ENCODE peak calls at places on chromosomes 6 and 20, in ten cellular contexts. One of them, this sample, is unnamed.
A peak's percentile ranks its signal among the peaks of the same experiment; 100 is the strongest.

GRCh38 chr6:125192610-125192930 is 39.0 kb downstream of the TPD52L1 start:
- DNase-seq in heart left ventricle: no peak
- DNase-seq in lower leg skin: no peak
- DNase-seq in tibial nerve: no peak
- DNase-seq in uterus: no peak
- DNase-seq in body of pancreas: no peak
- DNase-seq in suprapubic skin: no peak
- DNase-seq in IMR-90: no peak
- DNase-seq in ovary: no peak
- DNase-seq in NB4: no peak
- DNase-seq in this sample: no peak

GRCh38 chr20:11452326-11452725 is 465.4 kb upstream of the BTBD3 start:
- DNase-seq in heart left ventricle: no peak
- DNase-seq in lower leg skin: no peak
- DNase-seq in tibial nerve: no peak
- DNase-seq in uterus: no peak
- DNase-seq in body of pancreas: no peak
- DNase-seq in suprapubic skin: no peak
- DNase-seq in IMR-90: peak; percentile 59
- DNase-seq in ovary: no peak
- DNase-seq in NB4: peak; percentile 17
- DNase-seq in this sample: no peak

GRCh38 chr20:31494131-31494530 is 19.0 kb downstream of the REM1 start:
- DNase-seq in heart left ventricle: no peak
- DNase-seq in lower leg skin: no peak
- DNase-seq in tibial nerve: no peak
- DNase-seq in uterus: peak; percentile 57
- DNase-seq in body of pancreas: no peak
- DNase-seq in suprapubic skin: no peak
- DNase-seq in IMR-90: peak; percentile 41
- DNase-seq in ovary: peak; percentile 59
- DNase-seq in NB4: peak; percentile 44
- DNase-seq in this sample: no peak

GRCh38 chr6:45970326-45970725 is 45.3 kb downstream of the CLIC5 start:
- DNase-seq in heart left ventricle: no peak
- DNase-seq in lower leg skin: no peak
- DNase-seq in tibial nerve: no peak
- DNase-seq in uterus: no peak
- DNase-seq in body of pancreas: no peak
- DNase-seq in suprapubic skin: no peak
- DNase-seq in IMR-90: no peak
- DNase-seq in ovary: no peak
- DNase-seq in NB4: peak; percentile 49
- DNase-seq in this sample: no peak

GRCh38 chr20:24406761-24407550 is 62.5 kb upstream of the SYNDIG1 start:
- DNase-seq in heart left ventricle: no peak
- DNase-seq in lower leg skin: no peak
- DNase-seq in tibial nerve: no peak
- DNase-seq in uterus: no peak
- DNase-seq in body of pancreas: no peak
- DNase-seq in suprapubic skin: no peak
- DNase-seq in IMR-90: no peak
- DNase-seq in ovary: no peak
- DNase-seq in NB4: no peak
- DNase-seq in this sample: no peak

GRCh38 chr6:25085761-25086160 is 150.0 kb upstream of the RIPOR2 start:
- DNase-seq in heart left ventricle: peak; percentile 32
- DNase-seq in lower leg skin: no peak
- DNase-seq in tibial nerve: no peak
- DNase-seq in uterus: no peak
- DNase-seq in body of pancreas: no peak
- DNase-seq in suprapubic skin: no peak
- DNase-seq in IMR-90: no peak
- DNase-seq in ovary: no peak
- DNase-seq in NB4: peak; percentile 51
- DNase-seq in this sample: no peak

GRCh38 chr20:62215020-62215990 is 4.8 kb downstream of the HRH3 start:
- DNase-seq in heart left ventricle: no peak
- DNase-seq in lower leg skin: no peak
- DNase-seq in tibial nerve: no peak
- DNase-seq in uterus: no peak
- DNase-seq in body of pancreas: no peak
- DNase-seq in suprapubic skin: no peak
- DNase-seq in IMR-90: no peak
- DNase-seq in ovary: no peak
- DNase-seq in NB4: no peak
- DNase-seq in this sample: no peak

GRCh38 chr6:43639984-43640800 is 4.6 kb downstream of the MAD2L1BP start:
- DNase-seq in heart left ventricle: no peak
- DNase-seq in lower leg skin: no peak
- DNase-seq in tibial nerve: no peak
- DNase-seq in uterus: no peak
- DNase-seq in body of pancreas: no peak
- DNase-seq in suprapubic skin: no peak
- DNase-seq in IMR-90: no peak
- DNase-seq in ovary: no peak
- DNase-seq in NB4: peak; percentile 41
- DNase-seq in this sample: no peak

GRCh38 chr6:151402228-151402627 is 10.9 kb upstream of the ZBTB2 start:
- DNase-seq in heart left ventricle: no peak
- DNase-seq in lower leg skin: no peak
- DNase-seq in tibial nerve: no peak
- DNase-seq in uterus: no peak
- DNase-seq in body of pancreas: no peak
- DNase-seq in suprapubic skin: no peak
- DNase-seq in IMR-90: no peak
- DNase-seq in ovary: no peak
- DNase-seq in NB4: no peak
- DNase-seq in this sample: no peak

GRCh38 chr6:12653396-12653910 is 63.1 kb upstream of the PHACTR1 start:
- DNase-seq in heart left ventricle: no peak
- DNase-seq in lower leg skin: no peak
- DNase-seq in tibial nerve: no peak
- DNase-seq in uterus: no peak
- DNase-seq in body of pancreas: no peak
- DNase-seq in suprapubic skin: no peak
- DNase-seq in IMR-90: no peak
- DNase-seq in ovary: no peak
- DNase-seq in NB4: no peak
- DNase-seq in this sample: no peak

GRCh38 chr6:119347466-119348307 is 1.9 kb downstream of the MAN1A1 start:
- DNase-seq in heart left ventricle: peak; percentile 52
- DNase-seq in lower leg skin: peak; percentile 54
- DNase-seq in tibial nerve: peak; percentile 41
- DNase-seq in uterus: peak; percentile 32
- DNase-seq in body of pancreas: peak; percentile 72
- DNase-seq in suprapubic skin: peak; percentile 69
- DNase-seq in IMR-90: peak; percentile 23
- DNase-seq in ovary: peak; percentile 34
- DNase-seq in NB4: peak; percentile 26
- DNase-seq in this sample: peak; percentile 76

GRCh38 chr20:35443003-35443402 is 5.0 kb upstream of the GDF5 start:
- DNase-seq in heart left ventricle: no peak
- DNase-seq in lower leg skin: no peak
- DNase-seq in tibial nerve: no peak
- DNase-seq in uterus: no peak
- DNase-seq in body of pancreas: no peak
- DNase-seq in suprapubic skin: no peak
- DNase-seq in IMR-90: peak; percentile 83
- DNase-seq in ovary: no peak
- DNase-seq in NB4: no peak
- DNase-seq in this sample: no peak

DNA sequence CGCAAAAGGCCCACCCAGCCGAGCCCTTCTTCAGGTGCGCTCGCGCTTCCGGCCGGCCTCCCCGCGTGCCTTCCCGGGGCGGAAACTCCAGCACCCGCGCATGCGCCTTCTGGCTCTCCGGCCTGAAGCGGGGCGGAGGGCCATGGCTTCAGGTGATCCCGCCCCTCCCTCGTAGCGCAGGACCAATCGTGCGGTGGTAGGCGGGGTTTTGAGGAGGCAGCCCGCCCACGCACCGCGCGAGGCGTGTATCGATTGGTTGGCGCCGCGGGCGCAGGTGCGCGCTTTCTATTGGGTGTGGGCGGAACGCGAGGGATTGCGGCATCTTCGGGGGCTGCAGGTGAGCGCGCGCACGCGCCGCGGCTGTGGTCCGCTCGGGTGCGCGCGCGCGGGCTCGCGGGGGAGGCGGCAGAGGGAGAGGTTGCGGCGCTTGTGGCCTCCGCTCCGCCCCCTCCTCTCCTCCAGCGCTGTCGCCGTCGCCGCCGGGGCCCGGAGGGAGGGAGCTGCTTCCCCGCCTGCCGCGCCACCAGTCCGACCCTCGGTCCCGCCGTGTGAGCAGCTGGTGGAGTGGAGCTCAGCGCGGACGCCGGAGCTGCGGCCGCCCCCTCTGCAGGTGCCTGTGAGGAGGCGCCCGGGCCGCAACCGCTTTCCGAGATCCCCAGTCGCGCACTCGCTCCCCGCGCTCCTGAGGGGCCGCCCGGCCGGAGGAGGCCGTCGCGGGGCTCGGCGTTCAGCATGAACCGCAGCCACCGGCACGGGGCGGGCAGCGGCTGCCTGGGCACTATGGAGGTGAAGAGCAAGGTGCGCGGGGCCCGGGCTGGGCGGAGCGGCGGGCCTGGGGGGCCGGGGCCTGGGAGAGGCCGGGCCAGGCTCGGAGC is at the start of gene PARD6B:
- DNase-seq in heart left ventricle: peak; percentile 95
- DNase-seq in lower leg skin: peak; percentile 96
- DNase-seq in tibial nerve: peak; percentile 91
- DNase-seq in uterus: peak; percentile 95
- DNase-seq in body of pancreas: peak; percentile 99
- DNase-seq in suprapubic skin: peak; percentile 97
- DNase-seq in IMR-90: peak; percentile 92
- DNase-seq in ovary: peak; percentile 97
- DNase-seq in NB4: peak; percentile 99
- DNase-seq in this sample: peak; percentile 98
- TF ChIP-seq POLR2A in heart left ventricle: peak; percentile 74
- TF ChIP-seq POLR2A in lower leg skin: no peak
- TF ChIP-seq POLR2A in tibial nerve: peak; percentile 71
- TF ChIP-seq POLR2A in uterus: peak; percentile 74
- TF ChIP-seq POLR2A in body of pancreas: peak; percentile 94
- TF ChIP-seq POLR2A in suprapubic skin: peak; percentile 28
- TF ChIP-seq POLR2A in IMR-90: no peak
- TF ChIP-seq POLR2A in ovary: peak; percentile 21
- TF ChIP-seq POLR2A in NB4: no peak
- TF ChIP-seq POLR2A in this sample: no peak

DNA sequence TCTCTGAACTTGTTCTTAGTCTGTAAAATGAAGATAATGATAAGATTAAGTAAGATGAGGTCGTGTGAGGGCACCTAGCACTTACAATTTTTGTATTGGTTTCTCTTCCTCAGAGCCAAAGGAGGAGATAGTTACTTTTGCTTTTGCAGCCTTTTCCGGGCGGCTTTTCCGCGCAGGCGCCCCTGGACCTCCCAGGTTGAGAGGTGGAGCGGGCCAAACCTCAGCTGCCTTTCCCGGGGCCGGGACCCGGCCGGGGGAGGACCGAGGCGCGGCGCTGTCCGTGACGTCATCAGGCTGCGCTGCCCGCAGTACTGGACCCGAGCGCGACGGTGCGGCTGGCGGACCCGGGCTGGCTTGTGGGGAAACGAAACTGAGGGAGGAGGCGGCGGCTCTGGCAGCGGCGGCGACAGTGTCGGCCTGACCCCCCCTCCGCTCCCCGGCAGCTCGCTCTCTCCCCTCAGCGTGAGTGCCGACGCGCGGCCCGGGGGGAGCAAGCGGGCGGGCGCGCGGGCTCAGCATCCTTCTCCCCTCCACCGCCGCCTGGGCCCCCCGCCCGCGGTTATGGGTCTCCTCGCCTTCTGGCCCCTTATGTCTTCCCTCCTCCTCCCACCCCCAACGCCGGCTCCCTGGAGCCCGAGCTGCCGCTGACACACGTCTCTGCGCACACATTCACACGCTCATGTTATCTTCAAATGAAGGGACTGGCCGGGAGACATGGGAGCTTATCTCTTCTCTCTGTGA is at the start of gene CMTR1:
- DNase-seq in heart left ventricle: peak; percentile 97
- DNase-seq in lower leg skin: peak; percentile 89
- DNase-seq in tibial nerve: peak; percentile 86
- DNase-seq in uterus: peak; percentile 92
- DNase-seq in body of pancreas: peak; percentile 96
- DNase-seq in suprapubic skin: peak; percentile 96
- DNase-seq in IMR-90: peak; percentile 86
- DNase-seq in ovary: peak; percentile 93
- DNase-seq in NB4: peak; percentile 95
- DNase-seq in this sample: peak; percentile 97
- TF ChIP-seq POLR2A in heart left ventricle: peak; percentile 65
- TF ChIP-seq POLR2A in lower leg skin: no peak
- TF ChIP-seq POLR2A in tibial nerve: peak; percentile 64
- TF ChIP-seq POLR2A in uterus: peak; percentile 77
- TF ChIP-seq POLR2A in body of pancreas: peak; percentile 66
- TF ChIP-seq POLR2A in suprapubic skin: no peak
- TF ChIP-seq POLR2A in IMR-90: peak; percentile 77
- TF ChIP-seq POLR2A in ovary: peak; percentile 68
- TF ChIP-seq POLR2A in NB4: peak; percentile 71
- TF ChIP-seq POLR2A in this sample: peak; percentile 44

GRCh38 chr6:33419580-33420492 is at the start of gene SYNGAP1:
- DNase-seq in heart left ventricle: peak; percentile 76
- DNase-seq in lower leg skin: no peak
- DNase-seq in tibial nerve: peak; percentile 65
- DNase-seq in uterus: peak; percentile 90
- DNase-seq in body of pancreas: no peak
- DNase-seq in suprapubic skin: peak; percentile 78
- DNase-seq in IMR-90: peak; percentile 64
- DNase-seq in ovary: peak; percentile 88
- DNase-seq in NB4: no peak
- DNase-seq in this sample: peak; percentile 93
- TF ChIP-seq POLR2A in heart left ventricle: peak; percentile 19
- TF ChIP-seq POLR2A in lower leg skin: no peak
- TF ChIP-seq POLR2A in tibial nerve: no peak
- TF ChIP-seq POLR2A in uterus: peak; percentile 58
- TF ChIP-seq POLR2A in body of pancreas: no peak
- TF ChIP-seq POLR2A in suprapubic skin: no peak
- TF ChIP-seq POLR2A in IMR-90: no peak
- TF ChIP-seq POLR2A in ovary: peak; percentile 38
- TF ChIP-seq POLR2A in NB4: no peak
- TF ChIP-seq POLR2A in this sample: no peak

DNA sequence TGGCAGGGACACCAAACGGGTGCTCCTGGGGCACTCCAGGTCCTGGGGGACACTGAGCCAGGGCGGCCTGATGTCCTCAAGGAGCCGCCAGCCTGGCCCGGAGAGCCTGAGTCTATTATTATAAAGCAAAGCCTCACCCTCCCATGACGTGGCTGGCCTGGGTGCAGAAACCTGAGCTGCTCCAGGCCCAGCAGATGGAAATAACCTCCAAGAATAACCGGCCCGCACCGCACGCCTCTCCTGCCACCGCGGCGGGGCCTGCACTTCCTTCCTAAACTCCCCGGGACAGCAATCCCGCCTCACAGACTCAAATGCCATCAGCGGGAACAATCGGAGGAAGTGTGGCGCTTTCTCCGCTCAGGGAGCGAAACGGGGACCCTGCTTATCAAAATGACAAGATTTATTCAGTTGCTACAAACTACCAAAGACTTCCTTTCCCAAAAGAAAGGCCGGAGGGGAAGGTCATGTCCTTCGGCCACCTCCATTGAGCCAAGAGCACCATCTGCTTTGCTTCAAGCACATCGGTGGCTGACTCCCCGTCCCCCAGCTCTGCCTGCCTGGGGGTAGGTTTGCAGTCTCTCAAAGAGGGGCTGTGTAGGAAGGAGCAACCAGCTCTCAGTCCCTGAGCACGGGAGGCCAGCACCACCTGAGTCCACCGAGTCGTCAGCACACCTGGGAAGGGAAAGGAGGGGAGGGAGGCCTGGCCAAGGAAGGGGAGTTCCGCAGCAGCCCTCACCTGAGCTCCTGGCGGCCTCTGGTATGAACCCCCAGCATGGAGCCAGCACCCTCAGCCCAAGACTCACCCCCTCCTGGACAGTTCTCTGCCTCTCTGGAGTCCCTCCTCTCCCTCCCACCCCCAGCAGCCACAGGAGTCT is 78.6 kb upstream of the QKI start:
- DNase-seq in heart left ventricle: peak; percentile 91
- DNase-seq in lower leg skin: no peak
- DNase-seq in tibial nerve: no peak
- DNase-seq in uterus: peak; percentile 43
- DNase-seq in body of pancreas: peak; percentile 21
- DNase-seq in suprapubic skin: no peak
- DNase-seq in IMR-90: peak; percentile 8
- DNase-seq in ovary: peak; percentile 47
- DNase-seq in NB4: no peak
- DNase-seq in this sample: peak; percentile 78
- TF ChIP-seq POLR2A in heart left ventricle: peak; percentile 53
- TF ChIP-seq POLR2A in lower leg skin: no peak
- TF ChIP-seq POLR2A in tibial nerve: no peak
- TF ChIP-seq POLR2A in uterus: no peak
- TF ChIP-seq POLR2A in body of pancreas: no peak
- TF ChIP-seq POLR2A in suprapubic skin: no peak
- TF ChIP-seq POLR2A in IMR-90: no peak
- TF ChIP-seq POLR2A in ovary: no peak
- TF ChIP-seq POLR2A in NB4: no peak
- TF ChIP-seq POLR2A in this sample: no peak

This sample was measured in sigmoid colon.